ENCODE peak calls at places on chromosomes 7 and 10, in eight cellular contexts. T is amniotic stem cell; X is T-helper 2 cell; F is activated effector memory CD4-positive, alpha-beta T cell treated with anti-CD3 and anti-CD28 coated beads, Interleukin-2, amount 50 U/mL, for 16 hours; E is dorsolateral prefrontal cortex; R is Calu3; U is occipital lobe; I is NCI-H146. Y is an unnamed sample.

GRCh38 chr7:106068986-106069385 is 43.1 kb downstream of the SYPL1 start:
- DNase-seq in T (no peak), X (no peak), F (no peak), E (no peak), R (no peak), U (no peak), I (no peak), Y (no peak)

GRCh38 chr10:15314482-15315070 is 56.5 kb downstream of the FAM171A1 start:
- DNase-seq in T (no peak), X (no peak), F (no peak), E (no peak), R (no peak), U (no peak), I (no peak), Y (no peak)

GRCh38 chr10:125000366-125001312 is 58.7 kb downstream of the ZRANB1 start:
- DNase-seq in T (no peak), X (peak), F (peak), E (no peak), R (no peak), U (no peak), I (no peak), Y (peak)

GRCh38 chr7:36064676-36065075 is 88.4 kb upstream of the EEPD1 start:
- DNase-seq in T (no peak), X (no peak), F (no peak), E (no peak), R (no peak), U (no peak), I (no peak), Y (no peak)

GRCh38 chr7:156768698-156769472 is 124.1 kb downstream of the LMBR1 start:
- DNase-seq in T (no peak), X (peak), F (no peak), E (no peak), R (no peak), U (no peak), I (peak), Y (no peak)

GRCh38 chr7:36747251-36747968 is 23.1 kb upstream of the AOAH start:
- DNase-seq in T (no peak), X (no peak), F (no peak), E (no peak), R (peak), U (no peak), I (no peak), Y (peak)

GRCh38 chr10:103637855-103638561 is 144.5 kb downstream of the NEURL1 start:
- DNase-seq in T (no peak), X (no peak), F (no peak), E (peak), R (no peak), U (no peak), I (no peak), Y (peak)

GRCh38 chr10:43210556-43210955 is 56.3 kb downstream of the RASGEF1A start:
- DNase-seq in T (no peak), X (no peak), F (peak), E (peak), R (no peak), U (no peak), I (no peak), Y (no peak)

GRCh38 chr7:150858236-150859197 is 6.2 kb downstream of the AOC1 start:
- DNase-seq in T (no peak), X (no peak), F (no peak), E (no peak), R (no peak), U (no peak), I (peak), Y (no peak)

GRCh38 chr10:22631646-22632278 is 82.6 kb downstream of the PIP4K2A start:
- DNase-seq in T (no peak), X (peak), F (no peak), E (peak), R (no peak), U (no peak), I (no peak), Y (peak)

GRCh38 chr10:126972622-126973414 is 67.6 kb downstream of the DOCK1 start:
- DNase-seq in T (peak), X (no peak), F (no peak), E (no peak), R (peak), U (no peak), I (no peak), Y (peak)

GRCh38 chr10:75229961-75230360 is 5.8 kb downstream of the COMTD1 start:
- DNase-seq in T (peak), X (no peak), F (no peak), E (no peak), R (no peak), U (no peak), I (no peak), Y (peak)

GRCh38 chr10:23070819-23071218 is 24.6 kb upstream of the MSRB2 start:
- DNase-seq in T (no peak), X (peak), F (no peak), E (no peak), R (no peak), U (no peak), I (peak), Y (no peak)

GRCh38 chr7:99837649-99838361 is 10.0 kb downstream of the CYP3A43 start:
- DNase-seq in T (no peak), X (peak), F (no peak), E (no peak), R (no peak), U (no peak), I (no peak), Y (no peak)

GRCh38 chr7:157474685-157475084 is 137.9 kb downstream of the DNAJB6 start:
- DNase-seq in T (no peak), X (no peak), F (peak), E (no peak), R (peak), U (no peak), I (no peak), Y (no peak)

GRCh38 chr7:120735791-120736190 is 122.2 kb downstream of the TSPAN12 start:
- DNase-seq in T (no peak), X (no peak), F (no peak), E (no peak), R (no peak), U (no peak), I (no peak), Y (peak)

GRCh38 chr10:95244152-95244551 is 46.7 kb downstream of the PDLIM1 start:
- DNase-seq in T (no peak), X (no peak), F (no peak), E (no peak), R (no peak), U (no peak), I (no peak), Y (no peak)

GRCh38 chr10:46096426-46096825 is 50.4 kb upstream of the MSMB start:
- DNase-seq in T (no peak), X (no peak), F (no peak), E (no peak), R (no peak), U (no peak), I (no peak), Y (no peak)

GRCh38 chr7:155953781-155954549 is 141.7 kb upstream of the SHH start:
- DNase-seq in T (no peak), X (no peak), F (no peak), E (no peak), R (peak), U (no peak), I (peak), Y (no peak)

GRCh38 chr10:78944658-78945333 is 124.0 kb upstream of the ZMIZ1 start:
- DNase-seq in T (peak), X (peak), F (no peak), E (no peak), R (no peak), U (no peak), I (peak), Y (peak)

Y was measured in astrocyte.